ENCODE peak calls at places on chromosomes 11 and 22, in four cellular contexts. J is upper lobe of right lung, O is cardiac muscle cell, T is body of pancreas. N is an unnamed sample.

GRCh38 chr22:29251981-29252978 is 15.5 kb downstream of the RHBDD3 start:
- DNase-seq in J (peak; percentile 39), O (no peak), T (no peak), N (no peak)

GRCh38 chr22:31544481-31545480 is 48.4 kb downstream of the SFI1 start:
- DNase-seq in J (no peak), O (no peak), T (no peak), N (no peak)

GRCh38 chr22:20239063-20239950 is 28.8 kb downstream of the RTN4R start:
- DNase-seq in J (no peak), O (no peak), T (no peak), N (no peak)

GRCh38 chr11:108697872-108698473 is 33.1 kb downstream of the DDX10 start:
- DNase-seq in J (no peak), O (peak; percentile 79), T (peak; percentile 67), N (no peak)

GRCh38 chr22:25137577-25138525 is 61.8 kb upstream of the CRYBB3 start:
- DNase-seq in J (no peak), O (no peak), T (peak; percentile 38), N (no peak)

GRCh38 chr11:68581439-68581838 is 102.9 kb upstream of the GAL start:
- DNase-seq in J (peak; percentile 73), O (no peak), T (no peak), N (no peak)

GRCh38 chr22:38982008-38982927 is at the start of gene APOBEC3B:
- DNase-seq in J (peak; percentile 79), O (peak; percentile 73), T (peak; percentile 98), N (peak; percentile 73)

GRCh38 chr11:62665630-62666258 is 632 bp downstream of the CSKMT start:
- DNase-seq in J (peak; percentile 82), O (peak; percentile 78), T (peak; percentile 56), N (no peak)

GRCh38 chr22:33110562-33111163 is 52.5 kb upstream of the SYN3 start:
- DNase-seq in J (no peak), O (no peak), T (no peak), N (no peak)

GRCh38 chr11:28965824-28966223 is 857.6 kb downstream of the METTL15 start:
- DNase-seq in J (no peak), O (no peak), T (no peak), N (peak; percentile 44)

GRCh38 chr22:37077802-37078448 is 26.4 kb downstream of the KCTD17 start:
- DNase-seq in J (peak; percentile 86), O (peak; percentile 72), T (peak; percentile 38), N (no peak)

GRCh38 chr11:132114185-132114584 is 743.8 kb downstream of the NTM start:
- DNase-seq in J (no peak), O (peak; percentile 72), T (peak; percentile 33), N (no peak)

GRCh38 chr11:10792385-10793068 is 16.2 kb downstream of the EIF4G2 start:
- DNase-seq in J (peak; percentile 96), O (peak; percentile 94), T (peak; percentile 87), N (no peak)

GRCh38 chr11:83403990-83404389 is 117.8 kb upstream of the CCDC90B start:
- DNase-seq in J (no peak), O (no peak), T (no peak), N (no peak)

GRCh38 chr22:46432164-46433068 is 96.9 kb downstream of the TRMU start:
- DNase-seq in J (no peak), O (no peak), T (no peak), N (no peak)

GRCh38 chr11:3380706-3381570 is 2.0 kb upstream of the ZNF195 start:
- DNase-seq in J (no peak), O (peak; percentile 79), T (peak; percentile 22), N (no peak)

GRCh38 chr11:57223601-57224000 is 13.4 kb downstream of the APLNR start:
- DNase-seq in J (no peak), O (no peak), T (no peak), N (peak; percentile 17)

GRCh38 chr22:26527574-26528465 is 15.5 kb upstream of the TFIP11 start:
- DNase-seq in J (no peak), O (peak; percentile 63), T (no peak), N (no peak)

GRCh38 chr11:119067371-119068222 is at the start of gene VPS11:
- DNase-seq in J (peak; percentile 99), O (peak; percentile 99), T (peak; percentile 98), N (peak; percentile 77)

GRCh38 chr22:47816121-47816915 is 1053.9 kb downstream of the TBC1D22A start:
- DNase-seq in J (no peak), O (no peak), T (no peak), N (no peak)

GRCh38 chr11:70471254-70471653 is 72.9 kb downstream of the CTTN start:
- DNase-seq in J (peak; percentile 51), O (peak; percentile 57), T (no peak), N (no peak)

GRCh38 chr11:24198458-24198857 is 298.4 kb upstream of the LUZP2 start:
- DNase-seq in J (no peak), O (no peak), T (no peak), N (no peak)

GRCh38 chr11:104320091-104320490 is 156.1 kb upstream of the PDGFD start:
- DNase-seq in J (no peak), O (no peak), T (no peak), N (peak; percentile 3)

GRCh38 chr22:49885881-49886280 is 32.2 kb downstream of the ZBED4 start:
- DNase-seq in J (peak; percentile 46), O (no peak), T (no peak), N (no peak)

GRCh38 chr11:89205378-89205777 is 27.7 kb downstream of the TYR start:
- DNase-seq in J (no peak), O (no peak), T (no peak), N (no peak)

GRCh38 chr11:68149417-68149816 is 28.2 kb upstream of the CHKA start:
- DNase-seq in J (no peak), O (no peak), T (no peak), N (no peak)

GRCh38 chr11:15967166-15967565 is 389.2 kb downstream of the SOX6 start:
- DNase-seq in J (no peak), O (no peak), T (no peak), N (no peak)

GRCh38 chr11:118921121-118921928 is 4.4 kb downstream of the BCL9L start:
- DNase-seq in J (peak; percentile 87), O (no peak), T (peak; percentile 88), N (no peak)

GRCh38 chr11:132935383-132935782 is 596.9 kb downstream of the OPCML start:
- DNase-seq in J (no peak), O (no peak), T (no peak), N (no peak)

GRCh38 chr22:45082795-45083194 is 73.0 kb upstream of the PHF21B start:
- DNase-seq in J (no peak), O (no peak), T (no peak), N (no peak)

GRCh38 chr11:80330302-80330701 is 889.5 kb upstream of the TENM4 start:
- DNase-seq in J (no peak), O (no peak), T (no peak), N (no peak)

GRCh38 chr11:76789443-76789719 is 6.2 kb downstream of the TSKU start:
- DNase-seq in J (peak; percentile 27), O (no peak), T (no peak), N (no peak)

GRCh38 chr11:117177534-117178209 is 871 bp upstream of the SIDT2 start:
- DNase-seq in J (no peak), O (no peak), T (no peak), N (no peak)
- H3K4me3 ChIP-seq in J (peak overlapping the region; percentile 87), O (peak overlapping the region; percentile 81), T (no peak overlapping the region), N (peak overlapping the region; percentile 85)

DNA sequence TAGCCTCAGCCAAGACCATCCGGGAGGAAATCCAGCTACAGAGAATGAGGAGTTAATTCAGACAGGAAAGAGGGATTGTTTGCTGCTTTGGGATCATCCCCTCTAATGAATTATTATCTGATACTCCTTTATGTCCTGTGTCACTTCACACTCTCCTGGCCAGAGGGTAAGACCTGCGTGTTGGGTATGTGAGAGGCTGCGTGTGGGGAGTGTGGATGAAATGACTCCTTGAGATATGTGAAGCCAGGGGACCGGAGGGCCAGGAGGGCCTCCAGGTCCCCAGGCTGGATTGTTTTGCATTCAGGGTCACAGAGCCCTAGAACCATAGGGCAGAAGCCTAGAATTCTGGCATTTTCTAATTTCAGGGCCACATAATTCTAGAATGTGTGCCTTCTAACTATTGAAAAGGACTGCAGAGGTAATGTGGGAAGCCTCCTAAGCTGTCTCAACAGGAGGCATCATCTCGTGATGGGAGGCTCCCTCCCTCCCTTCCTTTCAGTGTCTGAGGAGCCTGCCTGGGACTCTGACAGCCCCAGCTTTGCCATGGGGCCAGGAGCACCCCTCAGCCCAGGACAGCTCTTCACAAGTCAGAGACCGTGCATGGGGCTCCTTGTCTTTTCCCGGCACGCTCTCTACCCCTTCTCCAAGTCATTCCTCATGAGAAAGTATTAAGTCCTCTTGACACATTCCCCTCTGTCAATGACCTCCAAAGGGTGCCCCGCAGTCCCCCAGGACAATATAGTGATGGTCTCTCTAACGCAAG is 3.7 kb downstream of the TPBGL start:
- DNase-seq in J (no peak), O (no peak), T (no peak), N (no peak)
- TF ChIP-seq CTCF in J (no peak), O (no peak), T (no peak), N (no peak)

DNA sequence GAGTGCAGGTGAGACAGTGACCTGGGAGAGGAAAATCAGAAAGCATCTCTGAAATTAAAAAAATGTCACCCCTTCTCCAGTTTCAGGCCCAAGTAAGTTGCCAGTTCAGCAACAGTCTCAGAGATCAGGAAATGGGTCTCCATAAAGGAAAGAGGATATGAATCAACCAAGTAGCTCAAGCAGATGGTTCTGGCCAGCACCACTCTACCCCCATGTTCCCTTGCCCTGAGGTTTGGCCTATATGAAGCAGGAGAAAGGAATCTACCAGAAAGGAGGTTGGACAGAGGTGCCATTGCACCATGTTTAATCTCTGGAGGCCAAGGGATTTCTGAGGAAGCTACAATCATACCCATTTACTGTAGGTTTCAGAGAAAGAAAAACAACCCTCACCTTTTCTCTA is 7.7 kb downstream of the FZD4 start:
- DNase-seq in J (no peak), O (no peak), T (no peak), N (no peak)
- H3K4me3 ChIP-seq in J (no peak overlapping the region), O (no peak overlapping the region), T (no peak overlapping the region), N (no peak overlapping the region)

GRCh38 chr11:124442442-124442841 is 3.1 kb downstream of the OR8B8 start:
- DNase-seq in J (no peak), O (no peak), T (no peak), N (no peak)
- TF ChIP-seq CTCF in J (no peak), O (peak; percentile 35), T (no peak), N (no peak)

N was measured in AG04449.